ENCODE peak calls at places on chromosomes 12 and 14, in eight cellular contexts. M is KBM-7; A is stomach; J is ascending aorta; W is gastrocnemius medialis; X is stimulated activated CD4-positive, alpha-beta T cell treated with anti-CD3 and anti-CD28 coated beads, Interleukin-1b, Interleukin-23, amount 100 ng/mL, for 4 hours; I is fibroblast of villous mesenchyme; R is HuH-7. V is an unnamed sample.

GRCh38 chr12:7872565-7873304 is at the start of gene SLC2A14:
- DNase-seq in R (no peak), X (no peak), M (no peak), J (no peak), I (no peak), W (no peak), A (no peak), V (no peak)

GRCh38 chr14:75119056-75119455 is 7.8 kb downstream of the NEK9 start:
- DNase-seq in J (no peak), M (no peak), R (no peak), W (no peak), X (no peak), A (no peak), I (peak; percentile 57), V (no peak)

GRCh38 chr12:93020998-93021597 is 92.0 kb upstream of the EEA1 start:
- DNase-seq in X (no peak), J (no peak), I (no peak), W (no peak), A (no peak), M (no peak), R (no peak), V (no peak)

GRCh38 chr12:12684375-12685106 is 11.4 kb downstream of the GPR19 start:
- DNase-seq in J (no peak), R (no peak), X (no peak), W (no peak), M (peak; percentile 45), A (no peak), I (peak; percentile 55), V (peak; percentile 4)

GRCh38 chr12:1779783-1780182 is 40.6 kb upstream of the LRTM2 start:
- DNase-seq in M (no peak), J (no peak), I (no peak), X (no peak), R (no peak), A (no peak), W (no peak), V (no peak)

GRCh38 chr12:89678225-89678624 is 30.4 kb downstream of the ATP2B1 start:
- DNase-seq in X (no peak), R (no peak), W (no peak), I (no peak), M (no peak), J (no peak), A (no peak), V (no peak)

GRCh38 chr12:31309279-31309678 is 16.7 kb downstream of the SINHCAF start:
- DNase-seq in A (no peak), I (no peak), M (no peak), J (no peak), R (no peak), X (no peak), W (no peak), V (no peak)

GRCh38 chr12:31004666-31005065 is 69.0 kb upstream of the DDX11 start:
- DNase-seq in I (no peak), X (no peak), R (no peak), W (no peak), A (no peak), M (no peak), J (no peak), V (no peak)

GRCh38 chr14:50343424-50343823 is 31.3 kb downstream of the DMAC2L start:
- DNase-seq in J (no peak), W (no peak), R (no peak), M (no peak), A (no peak), X (no peak), I (peak; percentile 51), V (no peak)

GRCh38 chr12:50637870-50638481 is 125.9 kb upstream of the ATF1 start:
- DNase-seq in R (peak; percentile 32), I (peak; percentile 70), M (peak; percentile 59), J (no peak), A (no peak), X (no peak), W (no peak), V (peak; percentile 58)

GRCh38 chr14:77158175-77158908 is 16.8 kb upstream of the ZDHHC22 start:
- DNase-seq in X (no peak), W (peak; percentile 13), R (no peak), M (no peak), J (no peak), I (peak; percentile 42), A (no peak), V (no peak)

GRCh38 chr12:85130631-85131030 is 94.5 kb downstream of the LRRIQ1 start:
- DNase-seq in R (no peak), X (no peak), A (no peak), M (no peak), J (no peak), I (no peak), W (no peak), V (no peak)

GRCh38 chr14:61129168-61129745 is 148.2 kb downstream of the SLC38A6 start:
- DNase-seq in I (no peak), M (no peak), A (no peak), R (no peak), J (no peak), W (no peak), X (no peak), V (no peak)

GRCh38 chr12:26978801-26979200 is 35.4 kb downstream of the TM7SF3 start:
- DNase-seq in I (no peak), J (no peak), A (no peak), R (no peak), W (no peak), X (no peak), M (no peak), V (no peak)

GRCh38 chr12:5944688-5945070 is 380 bp downstream of the ANO2 start:
- DNase-seq in A (no peak), J (no peak), W (no peak), R (no peak), I (no peak), M (no peak), X (no peak), V (no peak)

GRCh38 chr14:50038398-50039119 is 77.8 kb downstream of the VCPKMT start:
- DNase-seq in M (peak; percentile 85), X (peak; percentile 38), I (peak; percentile 77), J (no peak), W (no peak), A (no peak), R (no peak), V (peak; percentile 99)

V was measured in MV-4-11.